ENCODE peak calls at places on chromosomes 4 and X, in seven cellular contexts. M is hepatic stellate cell, F is T-helper 9 cell, T is iPS-NIHi11, N is head of caudate nucleus, A is T-helper 2 cell, V is caudate nucleus. R is an unnamed sample.

GRCh38 chr4:49036528-49036927 is 50.5 kb downstream of the CWH43 start:
- DNase-seq in V (no peak), M (no peak), F (no peak), A (no peak), T (no peak), N (no peak), R (no peak)

GRCh38 chr4:151917145-151917775 is 156.5 kb upstream of the GATB start:
- DNase-seq in N (no peak), A (no peak), T (peak; percentile 39), M (no peak), F (no peak), V (no peak), R (no peak)

GRCh38 chrX:81121513-81122363 is 80.0 kb downstream of the HMGN5 start:
- DNase-seq in A (peak; percentile 48), F (peak; percentile 73), M (peak; percentile 77), N (peak; percentile 86), T (peak; percentile 82), V (peak; percentile 62), R (no peak)

GRCh38 chrX:97858592-97858991 is 974.9 kb downstream of the RPA4 start:
- DNase-seq in N (no peak), M (no peak), A (no peak), T (no peak), V (no peak), F (no peak), R (no peak)

GRCh38 chr4:75653845-75654503 is 19.2 kb downstream of the G3BP2 start:
- DNase-seq in V (no peak), M (no peak), N (no peak), A (no peak), F (no peak), T (peak; percentile 30), R (peak; percentile 31)

GRCh38 chr4:2934813-2935761 is 28.1 kb downstream of the NOP14 start:
- DNase-seq in F (peak; percentile 99), N (peak; percentile 90), M (peak; percentile 93), A (peak; percentile 97), T (peak; percentile 98), V (peak; percentile 78), R (peak; percentile 80)

GRCh38 chrX:129661369-129661768 is 6.6 kb upstream of the APLN start:
- DNase-seq in M (no peak), V (no peak), F (no peak), T (no peak), N (no peak), A (no peak), R (no peak)

GRCh38 chrX:95718746-95719145 is 965.9 kb upstream of the DIAPH2 start:
- DNase-seq in N (no peak), M (no peak), V (no peak), T (no peak), A (no peak), F (no peak), R (no peak)

GRCh38 chrX:67543818-67544217 is at the start of gene AR:
- DNase-seq in N (peak; percentile 27), V (no peak), A (no peak), T (peak; percentile 51), M (peak; percentile 30), F (no peak), R (no peak)

GRCh38 chrX:69987691-69988090 is 62.0 kb downstream of the AWAT2 start:
- DNase-seq in T (no peak), V (no peak), A (no peak), M (no peak), F (no peak), N (no peak), R (no peak)

GRCh38 chrX:150062292-150063137 is 124.2 kb upstream of the EOLA2 start:
- DNase-seq in A (no peak), F (no peak), M (no peak), N (peak; percentile 10), T (no peak), V (no peak), R (no peak)

GRCh38 chr4:159171287-159171686 is 68.4 kb downstream of the RAPGEF2 start:
- DNase-seq in A (no peak), M (no peak), T (no peak), V (no peak), N (no peak), F (no peak), R (no peak)

GRCh38 chrX:45850775-45851433 is 650.2 kb upstream of the DIPK2B start:
- DNase-seq in T (peak; percentile 17), N (peak; percentile 4), M (peak; percentile 17), A (no peak), V (no peak), F (peak; percentile 4), R (peak; percentile 7)

GRCh38 chrX:129688097-129688496 is 33.3 kb upstream of the APLN start:
- DNase-seq in N (no peak), T (no peak), A (no peak), V (no peak), F (no peak), M (no peak), R (no peak)

GRCh38 chr4:5992171-5993062 is 25.8 kb downstream of the C4orf50 start:
- DNase-seq in M (no peak), A (no peak), V (no peak), N (no peak), T (no peak), F (no peak), R (no peak)

R was measured in COR-L47.